ENCODE peak calls at places on chromosomes 6 and 20, in six cellular contexts. X, B, Q, P, E and D are unnamed samples.

GRCh38 chr6:152185158-152185574 is 377.7 kb downstream of the ESR1 start:
- DNase-seq in X (no peak), P (no peak), E (no peak), Q (no peak), B (no peak), D (peak; percentile 46)

GRCh38 chr6:89204096-89204495 is 13.1 kb downstream of the GABRR1 start:
- DNase-seq in Q (no peak), P (no peak), B (no peak), X (no peak), E (no peak), D (no peak)

GRCh38 chr6:139161169-139161568 is 26.3 kb downstream of the HECA start:
- DNase-seq in P (no peak), X (no peak), E (no peak), Q (no peak), B (no peak), D (peak; percentile 98)

GRCh38 chr20:4091332-4092135 is 76.2 kb upstream of the RNF24 start:
- DNase-seq in P (peak; percentile 63), Q (peak; percentile 72), X (peak; percentile 89), E (peak; percentile 16), B (peak; percentile 24), D (peak; percentile 36)

GRCh38 chr6:23601811-23602340 is 524.1 kb upstream of the NRSN1 start:
- DNase-seq in B (no peak), Q (no peak), X (no peak), P (no peak), E (no peak), D (no peak)

GRCh38 chr6:85580104-85580877 is 13.4 kb downstream of the SNX14 start:
- DNase-seq in E (no peak), P (no peak), Q (no peak), X (no peak), B (no peak), D (no peak)

GRCh38 chr20:39105551-39105950 is 143.4 kb downstream of the DHX35 start:
- DNase-seq in B (no peak), E (no peak), X (no peak), Q (no peak), P (no peak), D (no peak)

GRCh38 chr6:2749972-2750600 is 636 bp downstream of the MYLK4 start:
- DNase-seq in Q (peak; percentile 79), B (peak; percentile 55), E (peak; percentile 41), P (peak; percentile 43), X (peak; percentile 84), D (peak; percentile 77)

GRCh38 chr6:41298785-41299498 is 12.5 kb upstream of the TREM1 start:
- DNase-seq in Q (no peak), X (no peak), P (no peak), B (no peak), E (no peak), D (peak; percentile 79)

GRCh38 chr20:37986873-37987601 is 46.2 kb downstream of the TTI1 start:
- DNase-seq in E (peak; percentile 47), P (peak; percentile 92), B (peak; percentile 79), X (peak; percentile 86), Q (no peak), D (no peak)

GRCh38 chr6:48567016-48567415 is 456.0 kb upstream of the PTCHD4 start:
- DNase-seq in P (no peak), E (no peak), X (no peak), Q (peak; percentile 4), B (no peak), D (no peak)

GRCh38 chr6:108798672-108799355 is 49.4 kb upstream of the ARMC2 start:
- DNase-seq in P (peak; percentile 44), B (peak; percentile 73), Q (peak; percentile 57), E (no peak), X (no peak), D (peak; percentile 95)

GRCh38 chr20:59580208-59580980 is 23.9 kb upstream of the PHACTR3 start:
- DNase-seq in Q (peak; percentile 2), E (peak; percentile 22), B (peak; percentile 74), X (peak; percentile 28), P (no peak), D (no peak)

GRCh38 chr6:10759312-10759839 is 11.8 kb downstream of the TMEM14B start:
- DNase-seq in P (no peak), X (no peak), Q (peak; percentile 89), B (peak; percentile 30), E (no peak), D (peak; percentile 61)

GRCh38 chr20:36847009-36847709 is 28.8 kb upstream of the TLDC2 start:
- DNase-seq in P (peak; percentile 92), Q (peak; percentile 95), B (no peak), X (peak; percentile 93), E (peak; percentile 79), D (no peak)

GRCh38 chr20:25540273-25540672 is 45.1 kb downstream of the NINL start:
- DNase-seq in B (no peak), E (no peak), P (no peak), Q (no peak), X (no peak), D (no peak)

GRCh38 chr20:9068896-9069663 is at the start of gene PLCB4:
- DNase-seq in Q (peak; percentile 34), E (no peak), B (peak; percentile 75), X (peak; percentile 79), P (peak; percentile 58), D (no peak)

GRCh38 chr6:161137320-161137719 is 136.5 kb downstream of the AGPAT4 start:
- DNase-seq in E (no peak), B (no peak), Q (no peak), P (no peak), X (no peak), D (no peak)

GRCh38 chr6:129114992-129115391 is 232.1 kb downstream of the LAMA2 start:
- DNase-seq in E (no peak), X (no peak), P (no peak), B (no peak), Q (peak; percentile 66), D (no peak)

GRCh38 chr20:61850457-61850856 is 215.2 kb downstream of the TAF4 start:
- DNase-seq in E (no peak), X (no peak), B (no peak), P (no peak), Q (no peak), D (no peak)

GRCh38 chr6:16154904-16155303 is 26.0 kb downstream of the MYLIP start:
- DNase-seq in X (no peak), E (peak; percentile 39), Q (peak; percentile 81), P (peak; percentile 57), B (no peak), D (no peak)

GRCh38 chr6:5082487-5083306 is 2.4 kb upstream of the PPP1R3G start:
- DNase-seq in P (no peak), B (peak; percentile 29), E (peak; percentile 69), Q (peak; percentile 61), X (no peak), D (no peak)

DNA sequence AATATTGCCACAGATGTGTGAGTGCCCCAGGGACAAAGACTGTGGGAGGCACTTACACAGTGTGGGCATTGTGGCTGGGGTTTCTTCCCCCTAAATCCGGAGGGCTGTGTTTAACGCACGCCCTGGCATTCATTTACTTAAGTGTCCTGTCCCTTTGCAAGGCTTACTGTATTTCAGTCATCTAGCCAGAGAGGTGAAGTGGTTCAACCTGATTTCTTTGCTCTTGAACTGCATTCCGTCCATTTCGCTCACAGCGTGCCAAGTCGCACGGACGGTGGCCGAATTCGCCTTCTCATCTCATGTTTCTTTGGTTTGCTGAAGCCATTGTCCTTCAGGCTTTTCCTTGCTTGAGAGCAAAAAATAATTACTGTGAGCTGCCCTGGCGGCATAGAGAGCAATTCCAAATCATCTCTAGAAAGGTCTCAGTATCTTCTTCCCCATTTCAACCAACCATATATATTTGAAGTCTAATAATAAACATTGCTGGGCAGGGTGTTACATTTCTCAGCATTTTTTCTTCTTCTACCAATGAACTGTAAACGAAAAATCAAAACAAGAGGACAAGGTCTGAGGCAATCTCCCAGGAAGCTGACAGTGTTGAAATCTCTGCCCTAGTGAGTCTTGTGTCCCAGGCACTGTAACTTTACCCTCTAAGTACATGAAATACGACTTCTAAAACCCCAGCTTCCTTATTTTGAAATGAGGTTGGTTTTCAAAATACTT is 16.9 kb downstream of the SYTL3 start:
- DNase-seq in B (no peak), P (no peak), E (no peak), Q (peak; percentile 89), X (no peak), D (no peak)
- H3K4me3 ChIP-seq in B (no peak overlapping the region), P (no peak overlapping the region), E (no peak overlapping the region), Q (no peak overlapping the region), X (no peak overlapping the region), D (no peak overlapping the region)

GRCh38 chr6:1087112-1087843 is 224.6 kb upstream of the FOXQ1 start:
- DNase-seq in X (no peak), P (no peak), Q (no peak), E (no peak), B (no peak), D (no peak)

GRCh38 chr6:1088441-1089001 is 223.4 kb upstream of the FOXQ1 start:
- DNase-seq in P (no peak), B (no peak), E (no peak), X (no peak), Q (no peak), D (no peak)

GRCh38 chr6:1091905-1092304 is 220.0 kb upstream of the FOXQ1 start:
- DNase-seq in Q (no peak), E (no peak), P (no peak), X (no peak), B (no peak), D (no peak)

GRCh38 chr6:1086446-1086845 is 225.5 kb upstream of the FOXQ1 start:
- DNase-seq in Q (no peak), X (no peak), E (no peak), B (no peak), P (no peak), D (no peak)

DNA sequence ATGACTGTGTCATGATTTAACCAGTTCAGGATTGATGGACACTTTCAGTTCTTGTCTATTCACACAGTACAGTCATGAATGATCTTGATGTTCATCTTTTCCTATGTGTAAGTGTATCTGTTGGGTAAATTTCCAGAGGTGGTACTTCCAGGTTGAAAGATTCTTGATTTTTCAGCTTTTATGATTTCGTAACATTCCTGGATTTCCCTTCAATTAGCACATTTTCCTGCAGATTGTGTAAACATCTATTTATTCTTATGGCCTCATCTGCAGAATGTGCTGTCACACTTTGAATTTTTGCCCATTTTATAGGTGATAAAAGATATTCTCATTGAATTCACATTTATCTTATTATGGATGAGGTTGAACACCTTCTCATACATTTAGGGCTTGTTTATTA is 222.0 kb upstream of the FOXQ1 start:
- DNase-seq in Q (no peak), E (no peak), X (no peak), P (no peak), B (no peak), D (no peak)
- H3K4me3 ChIP-seq in Q (no peak overlapping the region), E (no peak overlapping the region), X (no peak overlapping the region), P (no peak overlapping the region), B (no peak overlapping the region), D (no peak overlapping the region)

GRCh38 chr20:32485126-32485769 is 99.9 kb downstream of the NOL4L start:
- DNase-seq in B (peak; percentile 61), P (peak; percentile 62), E (peak; percentile 80), Q (peak; percentile 87), X (peak; percentile 90), D (peak; percentile 93)
- H3K4me3 ChIP-seq in B (peak overlapping the region; percentile 53), P (peak overlapping the region; percentile 96), E (no peak overlapping the region), Q (peak overlapping the region; percentile 90), X (peak overlapping the region; percentile 30), D (peak overlapping the region; percentile 80)

GRCh38 chr6:7110092-7110792 is 2.5 kb downstream of the RREB1 start:
- DNase-seq in X (no peak), Q (no peak), P (no peak), E (no peak), B (no peak), D (no peak)
- H3K4me3 ChIP-seq in X (peak overlapping the region; percentile 84), Q (peak overlapping the region; percentile 89), P (peak overlapping the region; percentile 93), E (no peak overlapping the region), B (peak overlapping the region; percentile 89), D (peak overlapping the region; percentile 93)